ENCODE peak calls at places on chromosomes 6 and 20, in four cellular contexts. A, D, T and I are unnamed samples.

GRCh38 chr6:79750806-79751205 is 119.7 kb downstream of the SH3BGRL2 start:
- DNase-seq in A (no peak), D (peak; percentile 18), T (no peak), I (no peak)

GRCh38 chr20:51586005-51586440 is 43.5 kb upstream of the NFATC2 start:
- DNase-seq in A (peak; percentile 88), D (no peak), T (no peak), I (peak; percentile 97)

GRCh38 chr6:130822736-130823135 is 4.5 kb upstream of the SMLR1 start:
- DNase-seq in A (no peak), D (no peak), T (no peak), I (no peak)

GRCh38 chr6:42140051-42140450 is 2.4 kb downstream of the C6orf132 start:
- DNase-seq in A (no peak), D (no peak), T (no peak), I (no peak)

GRCh38 chr6:15518878-15519277 is 143.9 kb downstream of the DTNBP1 start:
- DNase-seq in A (no peak), D (no peak), T (no peak), I (no peak)

GRCh38 chr6:121485359-121485809 is 49.9 kb downstream of the GJA1 start:
- DNase-seq in A (no peak), D (no peak), T (no peak), I (peak; percentile 6)

GRCh38 chr6:22737331-22737730 is 168.0 kb downstream of the HDGFL1 start:
- DNase-seq in A (peak; percentile 38), D (no peak), T (peak; percentile 8), I (peak; percentile 38)

GRCh38 chr6:43926644-43927524 is 156.9 kb downstream of the VEGFA start:
- DNase-seq in A (peak; percentile 81), D (peak; percentile 27), T (peak; percentile 37), I (peak; percentile 71)

GRCh38 chr6:19478273-19478672 is 358.9 kb upstream of the ID4 start:
- DNase-seq in A (no peak), D (no peak), T (no peak), I (no peak)

GRCh38 chr20:21503345-21503744 is 10.5 kb downstream of the NKX2-2 start:
- DNase-seq in A (peak; percentile 10), D (no peak), T (peak; percentile 12), I (peak; percentile 40)

GRCh38 chr6:117540670-117541069 is 58.2 kb downstream of the DCBLD1 start:
- DNase-seq in A (no peak), D (no peak), T (no peak), I (peak; percentile 69)